ENCODE peak calls at places on chromosomes 7 and 10, in nine cellular contexts. One of them, this sample, is unnamed.

GRCh38 chr10:47144525-47144924 is 155.5 kb upstream of the GDF10 start:
- ATAC-seq in HepG2: no peak
- ATAC-seq in IMR-90: no peak
- ATAC-seq in HCT116: no peak
- ATAC-seq in right lobe of liver: peak; percentile 27
- ATAC-seq in gastrocnemius medialis: no peak
- ATAC-seq in GM12878: no peak
- ATAC-seq in heart left ventricle: no peak
- ATAC-seq in K562: no peak
- ATAC-seq in this sample: no peak

GRCh38 chr10:71621263-71621751 is 98.3 kb downstream of the C10orf105 start:
- ATAC-seq in HepG2: no peak
- ATAC-seq in IMR-90: no peak
- ATAC-seq in HCT116: no peak
- ATAC-seq in right lobe of liver: peak; percentile 82
- ATAC-seq in gastrocnemius medialis: peak; percentile 72
- ATAC-seq in GM12878: no peak
- ATAC-seq in heart left ventricle: peak; percentile 41
- ATAC-seq in K562: peak; percentile 13
- ATAC-seq in this sample: peak; percentile 87

GRCh38 chr10:79183468-79183865 is 114.7 kb downstream of the ZMIZ1 start:
- ATAC-seq in HepG2: no peak
- ATAC-seq in IMR-90: no peak
- ATAC-seq in HCT116: no peak
- ATAC-seq in right lobe of liver: no peak
- ATAC-seq in gastrocnemius medialis: no peak
- ATAC-seq in GM12878: no peak
- ATAC-seq in heart left ventricle: no peak
- ATAC-seq in K562: no peak
- ATAC-seq in this sample: no peak

GRCh38 chr10:69407621-69408301 is 9.0 kb downstream of the TACR2 start:
- ATAC-seq in HepG2: peak; percentile 70
- ATAC-seq in IMR-90: no peak
- ATAC-seq in HCT116: peak; percentile 18
- ATAC-seq in right lobe of liver: no peak
- ATAC-seq in gastrocnemius medialis: no peak
- ATAC-seq in GM12878: peak; percentile 52
- ATAC-seq in heart left ventricle: peak; percentile 1
- ATAC-seq in K562: peak; percentile 20
- ATAC-seq in this sample: no peak

GRCh38 chr7:130281227-130281626 is 11.7 kb upstream of the CPA4 start:
- ATAC-seq in HepG2: no peak
- ATAC-seq in IMR-90: peak; percentile 34
- ATAC-seq in HCT116: no peak
- ATAC-seq in right lobe of liver: no peak
- ATAC-seq in gastrocnemius medialis: peak; percentile 60
- ATAC-seq in GM12878: no peak
- ATAC-seq in heart left ventricle: peak; percentile 36
- ATAC-seq in K562: no peak
- ATAC-seq in this sample: no peak

GRCh38 chr7:131691454-131692130 is 135.2 kb upstream of the PODXL start:
- ATAC-seq in HepG2: no peak
- ATAC-seq in IMR-90: no peak
- ATAC-seq in HCT116: peak; percentile 37
- ATAC-seq in right lobe of liver: no peak
- ATAC-seq in gastrocnemius medialis: no peak
- ATAC-seq in GM12878: peak; percentile 12
- ATAC-seq in heart left ventricle: no peak
- ATAC-seq in K562: peak; percentile 18
- ATAC-seq in this sample: no peak

GRCh38 chr7:81715984-81716588 is 53.8 kb downstream of the HGF start:
- ATAC-seq in HepG2: peak; percentile 29
- ATAC-seq in IMR-90: peak; percentile 54
- ATAC-seq in HCT116: peak; percentile 93
- ATAC-seq in right lobe of liver: no peak
- ATAC-seq in gastrocnemius medialis: no peak
- ATAC-seq in GM12878: peak; percentile 80
- ATAC-seq in heart left ventricle: no peak
- ATAC-seq in K562: no peak
- ATAC-seq in this sample: no peak

GRCh38 chr10:28951484-28951883 is 274.2 kb downstream of the BAMBI start:
- ATAC-seq in HepG2: no peak
- ATAC-seq in IMR-90: no peak
- ATAC-seq in HCT116: no peak
- ATAC-seq in right lobe of liver: no peak
- ATAC-seq in gastrocnemius medialis: no peak
- ATAC-seq in GM12878: peak; percentile 87
- ATAC-seq in heart left ventricle: no peak
- ATAC-seq in K562: peak; percentile 41
- ATAC-seq in this sample: no peak

GRCh38 chr7:142733271-142733670 is 16.0 kb upstream of the PRSS1 start:
- ATAC-seq in HepG2: no peak
- ATAC-seq in IMR-90: no peak
- ATAC-seq in HCT116: no peak
- ATAC-seq in right lobe of liver: no peak
- ATAC-seq in gastrocnemius medialis: no peak
- ATAC-seq in GM12878: no peak
- ATAC-seq in heart left ventricle: no peak
- ATAC-seq in K562: no peak
- ATAC-seq in this sample: no peak

GRCh38 chr7:133771778-133772421 is 355.2 kb upstream of the LRGUK start:
- ATAC-seq in HepG2: no peak
- ATAC-seq in IMR-90: no peak
- ATAC-seq in HCT116: no peak
- ATAC-seq in right lobe of liver: no peak
- ATAC-seq in gastrocnemius medialis: no peak
- ATAC-seq in GM12878: no peak
- ATAC-seq in heart left ventricle: no peak
- ATAC-seq in K562: no peak
- ATAC-seq in this sample: no peak

GRCh38 chr10:78548369-78548985 is 514.8 kb downstream of the RPS24 start:
- ATAC-seq in HepG2: no peak
- ATAC-seq in IMR-90: no peak
- ATAC-seq in HCT116: no peak
- ATAC-seq in right lobe of liver: no peak
- ATAC-seq in gastrocnemius medialis: no peak
- ATAC-seq in GM12878: no peak
- ATAC-seq in heart left ventricle: no peak
- ATAC-seq in K562: no peak
- ATAC-seq in this sample: no peak

DNA sequence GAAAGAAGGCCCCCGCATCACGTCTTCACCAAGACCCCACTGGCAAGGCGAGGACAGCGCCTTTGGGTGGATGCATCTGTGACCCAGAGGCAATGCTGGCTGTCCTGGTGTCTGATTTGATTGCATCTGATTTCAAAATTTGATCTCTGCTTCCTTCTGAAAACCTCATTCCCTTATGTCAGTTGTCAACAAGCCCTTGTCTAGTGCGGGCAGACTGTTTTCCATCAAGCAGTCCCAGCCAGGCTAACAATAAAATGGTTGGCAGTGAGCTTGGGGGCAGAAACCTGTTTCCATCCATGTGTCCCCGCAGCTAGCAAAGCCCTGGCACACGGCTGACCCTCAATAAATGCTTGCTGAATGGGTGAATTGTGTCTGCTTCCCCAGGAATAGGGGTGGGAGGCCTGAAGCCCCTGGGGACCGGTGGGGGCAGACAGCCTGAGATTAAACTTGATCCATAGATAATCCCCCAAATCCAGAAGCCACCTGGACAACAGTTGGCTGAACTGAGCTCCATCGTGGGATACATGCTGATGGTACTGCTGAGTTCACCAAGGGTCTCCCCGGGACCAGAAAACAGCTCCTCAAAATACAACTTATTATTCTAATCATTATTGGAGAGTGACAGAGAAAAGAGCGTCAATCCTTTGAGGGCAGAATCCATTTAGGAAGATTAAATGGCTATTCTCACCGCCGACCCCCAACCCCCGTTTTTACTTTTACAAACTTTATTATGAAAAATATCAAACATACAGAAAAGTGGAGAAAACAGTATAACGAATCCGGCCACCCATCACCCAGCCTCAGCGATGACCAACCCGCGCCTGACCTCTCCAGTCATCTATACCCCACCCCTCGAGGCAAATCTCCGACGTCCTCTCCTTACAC is 912 bp upstream of the DUSP5 start:
- ATAC-seq in HepG2: no peak
- ATAC-seq in IMR-90: no peak
- ATAC-seq in HCT116: no peak
- ATAC-seq in right lobe of liver: no peak
- ATAC-seq in gastrocnemius medialis: no peak
- ATAC-seq in GM12878: no peak
- ATAC-seq in heart left ventricle: no peak
- ATAC-seq in K562: no peak
- ATAC-seq in this sample: no peak
- H3K4me3 ChIP-seq in HepG2: peak overlapping the region; percentile 77
- H3K4me3 ChIP-seq in IMR-90: peak overlapping the region; percentile 90
- H3K4me3 ChIP-seq in HCT116: peak overlapping the region; percentile 90
- H3K4me3 ChIP-seq in right lobe of liver: peak overlapping the region; percentile 91
- H3K4me3 ChIP-seq in gastrocnemius medialis: peak overlapping the region; percentile 66
- H3K4me3 ChIP-seq in GM12878: peak overlapping the region; percentile 72
- H3K4me3 ChIP-seq in heart left ventricle: peak overlapping the region; percentile 97
- H3K4me3 ChIP-seq in K562: peak overlapping the region; percentile 69
- H3K4me3 ChIP-seq in this sample: peak overlapping the region; percentile 62

GRCh38 chr10:129468187-129468586 is 1.1 kb downstream of the MGMT start:
- ATAC-seq in HepG2: no peak
- ATAC-seq in IMR-90: no peak
- ATAC-seq in HCT116: no peak
- ATAC-seq in right lobe of liver: no peak
- ATAC-seq in gastrocnemius medialis: no peak
- ATAC-seq in GM12878: no peak
- ATAC-seq in heart left ventricle: no peak
- ATAC-seq in K562: no peak
- ATAC-seq in this sample: no peak

GRCh38 chr10:129464251-129464650 is 2.8 kb upstream of the MGMT start:
- ATAC-seq in HepG2: no peak
- ATAC-seq in IMR-90: no peak
- ATAC-seq in HCT116: no peak
- ATAC-seq in right lobe of liver: no peak
- ATAC-seq in gastrocnemius medialis: no peak
- ATAC-seq in GM12878: no peak
- ATAC-seq in heart left ventricle: no peak
- ATAC-seq in K562: no peak
- ATAC-seq in this sample: no peak

GRCh38 chr10:129467346-129468119 is 492 bp downstream of the MGMT start:
- ATAC-seq in HepG2: peak; percentile 81
- ATAC-seq in IMR-90: peak; percentile 5
- ATAC-seq in HCT116: peak; percentile 10
- ATAC-seq in right lobe of liver: peak; percentile 57
- ATAC-seq in gastrocnemius medialis: peak; percentile 28
- ATAC-seq in GM12878: peak; percentile 19
- ATAC-seq in heart left ventricle: peak; percentile 1
- ATAC-seq in K562: no peak
- ATAC-seq in this sample: no peak

GRCh38 chr10:129465796-129466702 is 992 bp upstream of the MGMT start:
- ATAC-seq in HepG2: no peak
- ATAC-seq in IMR-90: no peak
- ATAC-seq in HCT116: peak; percentile 3
- ATAC-seq in right lobe of liver: no peak
- ATAC-seq in gastrocnemius medialis: peak; percentile 7
- ATAC-seq in GM12878: no peak
- ATAC-seq in heart left ventricle: peak; percentile 7
- ATAC-seq in K562: no peak
- ATAC-seq in this sample: no peak

DNA sequence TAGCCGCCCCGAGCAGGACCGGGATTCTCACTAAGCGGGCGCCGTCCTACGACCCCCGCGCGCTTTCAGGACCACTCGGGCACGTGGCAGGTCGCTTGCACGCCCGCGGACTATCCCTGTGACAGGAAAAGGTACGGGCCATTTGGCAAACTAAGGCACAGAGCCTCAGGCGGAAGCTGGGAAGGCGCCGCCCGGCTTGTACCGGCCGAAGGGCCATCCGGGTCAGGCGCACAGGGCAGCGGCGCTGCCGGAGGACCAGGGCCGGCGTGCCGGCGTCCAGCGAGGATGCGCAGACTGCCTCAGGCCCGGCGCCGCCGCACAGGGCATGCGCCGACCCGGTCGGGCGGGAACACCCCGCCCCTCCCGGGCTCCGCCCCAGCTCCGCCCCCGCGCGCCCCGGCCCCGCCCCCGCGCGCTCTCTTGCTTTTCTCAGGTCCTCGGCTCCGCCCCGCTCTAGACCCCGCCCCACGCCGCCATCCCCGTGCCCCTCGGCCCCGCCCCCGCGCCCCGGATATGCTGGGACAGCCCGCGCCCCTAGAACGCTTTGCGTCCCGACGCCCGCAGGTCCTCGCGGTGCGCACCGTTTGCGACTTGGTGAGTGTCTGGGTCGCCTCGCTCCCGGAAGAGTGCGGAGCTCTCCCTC is at the start of gene MGMT:
- ATAC-seq in HepG2: peak; percentile 54
- ATAC-seq in IMR-90: peak; percentile 99
- ATAC-seq in HCT116: peak; percentile 94
- ATAC-seq in right lobe of liver: peak; percentile 94
- ATAC-seq in gastrocnemius medialis: peak; percentile 95
- ATAC-seq in GM12878: peak; percentile 96
- ATAC-seq in heart left ventricle: peak; percentile 99
- ATAC-seq in K562: peak; percentile 98
- ATAC-seq in this sample: peak; percentile 96
- TF ChIP-seq POLR2A in HepG2: peak; percentile 42
- TF ChIP-seq POLR2A in IMR-90: peak; percentile 26
- TF ChIP-seq POLR2A in HCT116: no peak
- TF ChIP-seq POLR2A in right lobe of liver: peak; percentile 85
- TF ChIP-seq POLR2A in gastrocnemius medialis: peak; percentile 57
- TF ChIP-seq POLR2A in GM12878: peak; percentile 97
- TF ChIP-seq POLR2A in heart left ventricle: peak; percentile 81
- TF ChIP-seq POLR2A in K562: no peak
- TF ChIP-seq POLR2A in this sample: peak; percentile 85

GRCh38 chr7:147829021-147829420 is 761.5 kb upstream of the C7orf33 start:
- ATAC-seq in HepG2: no peak
- ATAC-seq in IMR-90: no peak
- ATAC-seq in HCT116: no peak
- ATAC-seq in right lobe of liver: no peak
- ATAC-seq in gastrocnemius medialis: no peak
- ATAC-seq in GM12878: no peak
- ATAC-seq in heart left ventricle: no peak
- ATAC-seq in K562: no peak
- ATAC-seq in this sample: no peak

GRCh38 chr7:147833981-147834380 is 756.6 kb upstream of the C7orf33 start:
- ATAC-seq in HepG2: no peak
- ATAC-seq in IMR-90: no peak
- ATAC-seq in HCT116: no peak
- ATAC-seq in right lobe of liver: no peak
- ATAC-seq in gastrocnemius medialis: no peak
- ATAC-seq in GM12878: no peak
- ATAC-seq in heart left ventricle: no peak
- ATAC-seq in K562: no peak
- ATAC-seq in this sample: no peak

GRCh38 chr7:147833549-147833948 is 757.0 kb upstream of the C7orf33 start:
- ATAC-seq in HepG2: peak; percentile 42
- ATAC-seq in IMR-90: no peak
- ATAC-seq in HCT116: no peak
- ATAC-seq in right lobe of liver: no peak
- ATAC-seq in gastrocnemius medialis: no peak
- ATAC-seq in GM12878: no peak
- ATAC-seq in heart left ventricle: no peak
- ATAC-seq in K562: peak; percentile 35
- ATAC-seq in this sample: no peak
- H3K4me3 ChIP-seq in HepG2: no peak overlapping the region
- H3K4me3 ChIP-seq in IMR-90: no peak overlapping the region
- H3K4me3 ChIP-seq in HCT116: no peak overlapping the region
- H3K4me3 ChIP-seq in right lobe of liver: no peak overlapping the region
- H3K4me3 ChIP-seq in gastrocnemius medialis: no peak overlapping the region
- H3K4me3 ChIP-seq in GM12878: no peak overlapping the region
- H3K4me3 ChIP-seq in heart left ventricle: no peak overlapping the region
- H3K4me3 ChIP-seq in K562: no peak overlapping the region
- H3K4me3 ChIP-seq in this sample: no peak overlapping the region

GRCh38 chr10:124719213-124719851 is 24.8 kb downstream of the FAM53B start:
- ATAC-seq in HepG2: peak; percentile 32
- ATAC-seq in IMR-90: peak; percentile 41
- ATAC-seq in HCT116: peak; percentile 68
- ATAC-seq in right lobe of liver: peak; percentile 52
- ATAC-seq in gastrocnemius medialis: peak; percentile 14
- ATAC-seq in GM12878: peak; percentile 63
- ATAC-seq in heart left ventricle: peak; percentile 49
- ATAC-seq in K562: peak; percentile 29
- ATAC-seq in this sample: peak; percentile 29
- TF ChIP-seq POLR2A in HepG2: no peak
- TF ChIP-seq POLR2A in IMR-90: no peak
- TF ChIP-seq POLR2A in HCT116: no peak
- TF ChIP-seq POLR2A in right lobe of liver: no peak
- TF ChIP-seq POLR2A in gastrocnemius medialis: no peak
- TF ChIP-seq POLR2A in GM12878: no peak
- TF ChIP-seq POLR2A in heart left ventricle: no peak
- TF ChIP-seq POLR2A in K562: no peak
- TF ChIP-seq POLR2A in this sample: no peak

This sample was measured in gastroesophageal sphincter.